ENCODE peak calls at places on chromosomes 3 and 15, in six cellular contexts. One of them, this sample, is unnamed.
A peak's percentile ranks its signal among the peaks of the same experiment; 100 is the strongest.

GRCh38 chr15:100186960-100187359 is 154.8 kb downstream of the ADAMTS17 start:
- DNase-seq in transverse colon: no peak
- DNase-seq in iPS DF 19.7: no peak
- DNase-seq in WTC11: no peak
- DNase-seq in mucosa of gallbladder: no peak
- DNase-seq in stimulated activated naive CD4-positive, alpha-beta T cell treated with Interleukin-2 at 50 U/mL for 16 hours: no peak
- DNase-seq in this sample: no peak

GRCh38 chr15:32706704-32707103 is 11.1 kb upstream of the GREM1 start:
- DNase-seq in WTC11: no peak
- DNase-seq in transverse colon: no peak
- DNase-seq in iPS DF 19.7: no peak
- DNase-seq in mucosa of gallbladder: no peak
- DNase-seq in stimulated activated naive CD4-positive, alpha-beta T cell treated with Interleukin-2 at 50 U/mL for 16 hours: no peak
- DNase-seq in this sample: no peak

GRCh38 chr15:57921371-57921770 is 144.1 kb downstream of the ALDH1A2 start:
- DNase-seq in iPS DF 19.7: no peak
- DNase-seq in WTC11: no peak
- DNase-seq in transverse colon: no peak
- DNase-seq in stimulated activated naive CD4-positive, alpha-beta T cell treated with Interleukin-2 at 50 U/mL for 16 hours: no peak
- DNase-seq in mucosa of gallbladder: no peak
- DNase-seq in this sample: no peak

GRCh38 chr3:185420762-185421161 is 57.8 kb downstream of the MAP3K13 start:
- DNase-seq in iPS DF 19.7: no peak
- DNase-seq in stimulated activated naive CD4-positive, alpha-beta T cell treated with Interleukin-2 at 50 U/mL for 16 hours: no peak
- DNase-seq in mucosa of gallbladder: peak; percentile 54
- DNase-seq in transverse colon: peak; percentile 58
- DNase-seq in WTC11: no peak
- DNase-seq in this sample: no peak

GRCh38 chr15:76470691-76471090 is 134.1 kb downstream of the ISL2 start:
- DNase-seq in mucosa of gallbladder: no peak
- DNase-seq in WTC11: no peak
- DNase-seq in stimulated activated naive CD4-positive, alpha-beta T cell treated with Interleukin-2 at 50 U/mL for 16 hours: no peak
- DNase-seq in transverse colon: no peak
- DNase-seq in iPS DF 19.7: no peak
- DNase-seq in this sample: no peak

GRCh38 chr3:194150252-194150934 is 14.4 kb downstream of the HES1 start:
- DNase-seq in WTC11: no peak
- DNase-seq in stimulated activated naive CD4-positive, alpha-beta T cell treated with Interleukin-2 at 50 U/mL for 16 hours: no peak
- DNase-seq in iPS DF 19.7: no peak
- DNase-seq in mucosa of gallbladder: peak; percentile 54
- DNase-seq in transverse colon: no peak
- DNase-seq in this sample: no peak

GRCh38 chr3:123791898-123792297 is 92.2 kb downstream of the MYLK start:
- DNase-seq in transverse colon: no peak
- DNase-seq in stimulated activated naive CD4-positive, alpha-beta T cell treated with Interleukin-2 at 50 U/mL for 16 hours: no peak
- DNase-seq in WTC11: no peak
- DNase-seq in iPS DF 19.7: no peak
- DNase-seq in mucosa of gallbladder: no peak
- DNase-seq in this sample: no peak

GRCh38 chr15:45642203-45642932 is 7.5 kb downstream of the SQOR start:
- DNase-seq in transverse colon: no peak
- DNase-seq in iPS DF 19.7: no peak
- DNase-seq in WTC11: no peak
- DNase-seq in stimulated activated naive CD4-positive, alpha-beta T cell treated with Interleukin-2 at 50 U/mL for 16 hours: no peak
- DNase-seq in mucosa of gallbladder: no peak
- DNase-seq in this sample: no peak

GRCh38 chr15:66703540-66703941 is 1.5 kb downstream of the SMAD6 start:
- DNase-seq in WTC11: peak; percentile 20
- DNase-seq in stimulated activated naive CD4-positive, alpha-beta T cell treated with Interleukin-2 at 50 U/mL for 16 hours: no peak
- DNase-seq in iPS DF 19.7: no peak
- DNase-seq in transverse colon: peak; percentile 46
- DNase-seq in mucosa of gallbladder: no peak
- DNase-seq in this sample: no peak

GRCh38 chr15:90087454-90088154 is 14.7 kb downstream of the IDH2 start:
- DNase-seq in WTC11: no peak
- DNase-seq in transverse colon: peak; percentile 26
- DNase-seq in stimulated activated naive CD4-positive, alpha-beta T cell treated with Interleukin-2 at 50 U/mL for 16 hours: peak; percentile 10
- DNase-seq in iPS DF 19.7: no peak
- DNase-seq in mucosa of gallbladder: no peak
- DNase-seq in this sample: peak; percentile 36

GRCh38 chr3:142027713-142028112 is 121.6 kb downstream of the TFDP2 start:
- DNase-seq in stimulated activated naive CD4-positive, alpha-beta T cell treated with Interleukin-2 at 50 U/mL for 16 hours: no peak
- DNase-seq in iPS DF 19.7: no peak
- DNase-seq in mucosa of gallbladder: no peak
- DNase-seq in WTC11: no peak
- DNase-seq in transverse colon: peak; percentile 41
- DNase-seq in this sample: no peak

GRCh38 chr3:124149774-124150173 is 157.8 kb upstream of the ROPN1 start:
- DNase-seq in mucosa of gallbladder: no peak
- DNase-seq in iPS DF 19.7: no peak
- DNase-seq in transverse colon: no peak
- DNase-seq in WTC11: no peak
- DNase-seq in stimulated activated naive CD4-positive, alpha-beta T cell treated with Interleukin-2 at 50 U/mL for 16 hours: no peak
- DNase-seq in this sample: no peak

GRCh38 chr3:146503459-146504202 is 34.3 kb upstream of the PLSCR2 start:
- DNase-seq in transverse colon: peak; percentile 50
- DNase-seq in stimulated activated naive CD4-positive, alpha-beta T cell treated with Interleukin-2 at 50 U/mL for 16 hours: no peak
- DNase-seq in mucosa of gallbladder: no peak
- DNase-seq in WTC11: no peak
- DNase-seq in iPS DF 19.7: no peak
- DNase-seq in this sample: peak; percentile 25

GRCh38 chr3:50339485-50340196 is 995 bp downstream of the RASSF1 start:
- DNase-seq in mucosa of gallbladder: no peak
- DNase-seq in WTC11: no peak
- DNase-seq in iPS DF 19.7: no peak
- DNase-seq in stimulated activated naive CD4-positive, alpha-beta T cell treated with Interleukin-2 at 50 U/mL for 16 hours: no peak
- DNase-seq in transverse colon: no peak
- DNase-seq in this sample: no peak

GRCh38 chr3:175486255-175486654 is 627.1 kb downstream of the NAALADL2 start:
- DNase-seq in mucosa of gallbladder: no peak
- DNase-seq in transverse colon: no peak
- DNase-seq in WTC11: no peak
- DNase-seq in stimulated activated naive CD4-positive, alpha-beta T cell treated with Interleukin-2 at 50 U/mL for 16 hours: no peak
- DNase-seq in iPS DF 19.7: no peak
- DNase-seq in this sample: no peak

GRCh38 chr3:29643034-29643425 is 362.2 kb downstream of the RBMS3 start:
- DNase-seq in transverse colon: no peak
- DNase-seq in stimulated activated naive CD4-positive, alpha-beta T cell treated with Interleukin-2 at 50 U/mL for 16 hours: no peak
- DNase-seq in mucosa of gallbladder: no peak
- DNase-seq in iPS DF 19.7: no peak
- DNase-seq in WTC11: no peak
- DNase-seq in this sample: no peak

GRCh38 chr15:57345584-57345983 is 30.7 kb upstream of the CGNL1 start:
- DNase-seq in transverse colon: no peak
- DNase-seq in iPS DF 19.7: no peak
- DNase-seq in stimulated activated naive CD4-positive, alpha-beta T cell treated with Interleukin-2 at 50 U/mL for 16 hours: no peak
- DNase-seq in WTC11: peak; percentile 62
- DNase-seq in mucosa of gallbladder: no peak
- DNase-seq in this sample: peak; percentile 54

GRCh38 chr3:111694471-111694870 is 99.3 kb upstream of the ZBED2 start:
- DNase-seq in transverse colon: no peak
- DNase-seq in mucosa of gallbladder: no peak
- DNase-seq in iPS DF 19.7: no peak
- DNase-seq in WTC11: no peak
- DNase-seq in stimulated activated naive CD4-positive, alpha-beta T cell treated with Interleukin-2 at 50 U/mL for 16 hours: no peak
- DNase-seq in this sample: no peak

GRCh38 chr3:136840252-136840651 is 21.3 kb downstream of the SLC35G2 start:
- DNase-seq in iPS DF 19.7: no peak
- DNase-seq in mucosa of gallbladder: no peak
- DNase-seq in transverse colon: no peak
- DNase-seq in WTC11: no peak
- DNase-seq in stimulated activated naive CD4-positive, alpha-beta T cell treated with Interleukin-2 at 50 U/mL for 16 hours: no peak
- DNase-seq in this sample: no peak

GRCh38 chr3:71219744-71220638 is 363.5 kb downstream of the FOXP1 start:
- DNase-seq in iPS DF 19.7: no peak
- DNase-seq in stimulated activated naive CD4-positive, alpha-beta T cell treated with Interleukin-2 at 50 U/mL for 16 hours: peak; percentile 37
- DNase-seq in mucosa of gallbladder: no peak
- DNase-seq in WTC11: no peak
- DNase-seq in transverse colon: no peak
- DNase-seq in this sample: peak; percentile 29

GRCh38 chr15:31291048-31291578 is 35.5 kb upstream of the KLF13 start:
- DNase-seq in mucosa of gallbladder: no peak
- DNase-seq in stimulated activated naive CD4-positive, alpha-beta T cell treated with Interleukin-2 at 50 U/mL for 16 hours: no peak
- DNase-seq in transverse colon: no peak
- DNase-seq in iPS DF 19.7: no peak
- DNase-seq in WTC11: no peak
- DNase-seq in this sample: no peak

GRCh38 chr15:66901336-66902100 is 163.9 kb upstream of the SMAD3 start:
- DNase-seq in transverse colon: no peak
- DNase-seq in WTC11: no peak
- DNase-seq in mucosa of gallbladder: no peak
- DNase-seq in iPS DF 19.7: no peak
- DNase-seq in stimulated activated naive CD4-positive, alpha-beta T cell treated with Interleukin-2 at 50 U/mL for 16 hours: no peak
- DNase-seq in this sample: no peak

GRCh38 chr15:29554531-29554930 is 267.7 kb downstream of the TJP1 start:
- DNase-seq in WTC11: no peak
- DNase-seq in transverse colon: no peak
- DNase-seq in iPS DF 19.7: no peak
- DNase-seq in mucosa of gallbladder: no peak
- DNase-seq in stimulated activated naive CD4-positive, alpha-beta T cell treated with Interleukin-2 at 50 U/mL for 16 hours: no peak
- DNase-seq in this sample: no peak

GRCh38 chr15:25609371-25609770 is 170.5 kb upstream of the UBE3A start:
- DNase-seq in mucosa of gallbladder: no peak
- DNase-seq in WTC11: no peak
- DNase-seq in iPS DF 19.7: no peak
- DNase-seq in stimulated activated naive CD4-positive, alpha-beta T cell treated with Interleukin-2 at 50 U/mL for 16 hours: no peak
- DNase-seq in transverse colon: no peak
- DNase-seq in this sample: no peak

GRCh38 chr15:51793521-51793920 is 35.9 kb upstream of the TMOD3 start:
- DNase-seq in transverse colon: no peak
- DNase-seq in iPS DF 19.7: no peak
- DNase-seq in stimulated activated naive CD4-positive, alpha-beta T cell treated with Interleukin-2 at 50 U/mL for 16 hours: no peak
- DNase-seq in mucosa of gallbladder: no peak
- DNase-seq in WTC11: no peak
- DNase-seq in this sample: no peak

GRCh38 chr3:72664576-72664975 is 183.7 kb downstream of the SHQ1 start:
- DNase-seq in transverse colon: no peak
- DNase-seq in mucosa of gallbladder: no peak
- DNase-seq in iPS DF 19.7: no peak
- DNase-seq in stimulated activated naive CD4-positive, alpha-beta T cell treated with Interleukin-2 at 50 U/mL for 16 hours: no peak
- DNase-seq in WTC11: no peak
- DNase-seq in this sample: no peak

GRCh38 chr3:42590989-42591756 is 513 bp downstream of the SS18L2 start:
- DNase-seq in iPS DF 19.7: no peak
- DNase-seq in mucosa of gallbladder: no peak
- DNase-seq in transverse colon: no peak
- DNase-seq in WTC11: peak; percentile 31
- DNase-seq in stimulated activated naive CD4-positive, alpha-beta T cell treated with Interleukin-2 at 50 U/mL for 16 hours: no peak
- DNase-seq in this sample: no peak

GRCh38 chr3:170711786-170712185 is 125.9 kb upstream of the SLC7A14 start:
- DNase-seq in stimulated activated naive CD4-positive, alpha-beta T cell treated with Interleukin-2 at 50 U/mL for 16 hours: no peak
- DNase-seq in WTC11: no peak
- DNase-seq in transverse colon: no peak
- DNase-seq in iPS DF 19.7: no peak
- DNase-seq in mucosa of gallbladder: no peak
- DNase-seq in this sample: no peak

GRCh38 chr3:12317914-12318313 is 29.0 kb downstream of the PPARG start:
- DNase-seq in iPS DF 19.7: no peak
- DNase-seq in mucosa of gallbladder: no peak
- DNase-seq in WTC11: no peak
- DNase-seq in transverse colon: no peak
- DNase-seq in stimulated activated naive CD4-positive, alpha-beta T cell treated with Interleukin-2 at 50 U/mL for 16 hours: no peak
- DNase-seq in this sample: peak; percentile 23

GRCh38 chr3:117104792-117105191 is 395.2 kb downstream of the TUSC7 start:
- DNase-seq in mucosa of gallbladder: no peak
- DNase-seq in transverse colon: no peak
- DNase-seq in WTC11: no peak
- DNase-seq in stimulated activated naive CD4-positive, alpha-beta T cell treated with Interleukin-2 at 50 U/mL for 16 hours: no peak
- DNase-seq in iPS DF 19.7: no peak
- DNase-seq in this sample: no peak

GRCh38 chr3:187044871-187045552 is 94.3 kb downstream of the RPL39L start:
- DNase-seq in WTC11: no peak
- DNase-seq in stimulated activated naive CD4-positive, alpha-beta T cell treated with Interleukin-2 at 50 U/mL for 16 hours: no peak
- DNase-seq in iPS DF 19.7: no peak
- DNase-seq in mucosa of gallbladder: no peak
- DNase-seq in transverse colon: peak; percentile 58
- DNase-seq in this sample: no peak

GRCh38 chr3:131972091-131972490 is 62.7 kb downstream of the CPNE4 start:
- DNase-seq in transverse colon: no peak
- DNase-seq in iPS DF 19.7: no peak
- DNase-seq in mucosa of gallbladder: no peak
- DNase-seq in WTC11: no peak
- DNase-seq in stimulated activated naive CD4-positive, alpha-beta T cell treated with Interleukin-2 at 50 U/mL for 16 hours: no peak
- DNase-seq in this sample: no peak

GRCh38 chr3:69092030-69092513 is 7.3 kb downstream of the ARL6IP5 start:
- DNase-seq in iPS DF 19.7: no peak
- DNase-seq in mucosa of gallbladder: no peak
- DNase-seq in transverse colon: no peak
- DNase-seq in stimulated activated naive CD4-positive, alpha-beta T cell treated with Interleukin-2 at 50 U/mL for 16 hours: no peak
- DNase-seq in WTC11: no peak
- DNase-seq in this sample: no peak

GRCh38 chr15:31279221-31280036 is 47.2 kb upstream of the KLF13 start:
- DNase-seq in iPS DF 19.7: no peak
- DNase-seq in WTC11: peak; percentile 3
- DNase-seq in transverse colon: peak; percentile 11
- DNase-seq in mucosa of gallbladder: peak; percentile 9
- DNase-seq in stimulated activated naive CD4-positive, alpha-beta T cell treated with Interleukin-2 at 50 U/mL for 16 hours: no peak
- DNase-seq in this sample: no peak

GRCh38 chr3:37626722-37627565 is 234.7 kb upstream of the CTDSPL start:
- DNase-seq in transverse colon: no peak
- DNase-seq in stimulated activated naive CD4-positive, alpha-beta T cell treated with Interleukin-2 at 50 U/mL for 16 hours: no peak
- DNase-seq in WTC11: no peak
- DNase-seq in mucosa of gallbladder: no peak
- DNase-seq in iPS DF 19.7: no peak
- DNase-seq in this sample: no peak

GRCh38 chr15:22735781-22736180 is 50.7 kb upstream of the NIPA1 start:
- DNase-seq in iPS DF 19.7: no peak
- DNase-seq in mucosa of gallbladder: no peak
- DNase-seq in WTC11: no peak
- DNase-seq in stimulated activated naive CD4-positive, alpha-beta T cell treated with Interleukin-2 at 50 U/mL for 16 hours: no peak
- DNase-seq in transverse colon: no peak
- DNase-seq in this sample: no peak

GRCh38 chr3:147538034-147538433 is 128.9 kb downstream of the ZIC1 start:
- DNase-seq in transverse colon: no peak
- DNase-seq in stimulated activated naive CD4-positive, alpha-beta T cell treated with Interleukin-2 at 50 U/mL for 16 hours: no peak
- DNase-seq in mucosa of gallbladder: no peak
- DNase-seq in WTC11: no peak
- DNase-seq in iPS DF 19.7: no peak
- DNase-seq in this sample: no peak

GRCh38 chr15:82533801-82534200 is 6.5 kb downstream of the RPS17 start:
- DNase-seq in transverse colon: no peak
- DNase-seq in WTC11: no peak
- DNase-seq in iPS DF 19.7: no peak
- DNase-seq in mucosa of gallbladder: peak; percentile 4
- DNase-seq in stimulated activated naive CD4-positive, alpha-beta T cell treated with Interleukin-2 at 50 U/mL for 16 hours: no peak
- DNase-seq in this sample: no peak

GRCh38 chr3:3665546-3665945 is 133.7 kb upstream of the LRRN1 start:
- DNase-seq in iPS DF 19.7: no peak
- DNase-seq in stimulated activated naive CD4-positive, alpha-beta T cell treated with Interleukin-2 at 50 U/mL for 16 hours: no peak
- DNase-seq in transverse colon: no peak
- DNase-seq in mucosa of gallbladder: no peak
- DNase-seq in WTC11: no peak
- DNase-seq in this sample: no peak

This sample was measured in HepG2.